ENCODE peak calls at places on chromosomes 6 and 20, in five cellular contexts. S is tibial nerve, A is endodermal cell, K is heart right ventricle, C is lower lobe of right lung. T is an unnamed sample.

GRCh38 chr6:90135672-90136071 is 161.0 kb downstream of the BACH2 start:
- DNase-seq in S (no peak), K (no peak), C (no peak), A (no peak), T (no peak)

GRCh38 chr20:51237790-51238189 is 214.9 kb upstream of the KCNG1 start:
- DNase-seq in K (peak; percentile 25), C (no peak), A (no peak), S (no peak), T (peak; percentile 47)

GRCh38 chr6:52577022-52577777 is at the start of gene TRAM2:
- DNase-seq in S (peak; percentile 73), A (peak; percentile 93), K (peak; percentile 91), C (peak; percentile 91), T (peak; percentile 91)

GRCh38 chr20:38623061-38623460 is 21.5 kb downstream of the ARHGAP40 start:
- DNase-seq in K (no peak), C (no peak), S (no peak), A (no peak), T (no peak)

GRCh38 chr6:135581211-135581610 is 83.7 kb upstream of the AHI1 start:
- DNase-seq in C (no peak), S (no peak), K (no peak), A (no peak), T (no peak)

GRCh38 chr20:19947611-19948264 is 69.4 kb upstream of the NAA20 start:
- DNase-seq in S (no peak), K (no peak), C (no peak), A (peak; percentile 85), T (no peak)

GRCh38 chr6:157034433-157035230 is 257.5 kb downstream of the ARID1B start:
- DNase-seq in A (no peak), S (no peak), K (no peak), C (no peak), T (no peak)

GRCh38 chr6:166076625-166077024 is 91.0 kb downstream of the TBXT start:
- DNase-seq in S (no peak), A (peak; percentile 87), K (no peak), C (no peak), T (no peak)

GRCh38 chr6:25311251-25311910 is 32.2 kb downstream of the CARMIL1 start:
- DNase-seq in K (no peak), S (no peak), C (no peak), A (peak; percentile 63), T (no peak)

GRCh38 chr6:105509506-105510331 is 106.8 kb upstream of the PREP start:
- DNase-seq in C (no peak), S (no peak), A (peak; percentile 71), K (peak; percentile 29), T (peak; percentile 25)

GRCh38 chr6:132749111-132749510 is 8.6 kb downstream of the VNN2 start:
- DNase-seq in K (no peak), A (no peak), S (no peak), C (no peak), T (no peak)

GRCh38 chr20:59778615-59779200 is 154.7 kb downstream of the SYCP2 start:
- DNase-seq in A (no peak), S (no peak), K (no peak), C (no peak), T (no peak)

GRCh38 chr20:2519115-2519815 is 10.6 kb upstream of the ZNF343 start:
- DNase-seq in C (no peak), A (no peak), K (no peak), S (no peak), T (no peak)

GRCh38 chr20:63177134-63177784 is 38.7 kb downstream of the YTHDF1 start:
- DNase-seq in K (no peak), A (peak; percentile 76), S (no peak), C (no peak), T (no peak)

GRCh38 chr20:58938541-58938940 is 42.5 kb upstream of the NELFCD start:
- DNase-seq in K (no peak), C (no peak), S (no peak), A (no peak), T (no peak)

GRCh38 chr6:26284537-26285142 is 80.4 kb upstream of the BTN3A2 start:
- DNase-seq in A (peak; percentile 80), S (no peak), C (peak; percentile 76), K (peak; percentile 49), T (peak; percentile 41)

GRCh38 chr20:21125072-21125848 is 622 bp upstream of the KIZ start:
- DNase-seq in A (no peak), S (no peak), K (peak; percentile 38), C (peak; percentile 57), T (no peak)

GRCh38 chr6:11701568-11701967 is 77.0 kb downstream of the ADTRP start:
- DNase-seq in S (no peak), K (no peak), A (no peak), C (no peak), T (no peak)

GRCh38 chr6:136527831-136528230 is 22.4 kb downstream of the MAP7 start:
- DNase-seq in C (no peak), S (no peak), K (no peak), A (no peak), T (no peak)

GRCh38 chr6:83853178-83853967 is at the start of gene RIPPLY2:
- DNase-seq in C (peak; percentile 39), A (peak; percentile 82), K (peak; percentile 18), S (no peak), T (peak; percentile 15)

GRCh38 chr6:99334526-99335127 is 14.8 kb downstream of the FAXC start:
- DNase-seq in A (peak; percentile 72), K (no peak), S (no peak), C (no peak), T (no peak)

GRCh38 chr6:42509765-42510164 is 54.1 kb upstream of the UBR2 start:
- DNase-seq in C (no peak), S (no peak), A (no peak), K (no peak), T (no peak)

GRCh38 chr20:16391003-16391402 is 182.2 kb downstream of the KIF16B start:
- DNase-seq in S (no peak), K (no peak), C (no peak), A (no peak), T (no peak)

GRCh38 chr6:147534116-147534865 is 25.8 kb downstream of the SAMD5 start:
- DNase-seq in C (no peak), A (no peak), S (no peak), K (no peak), T (no peak)

GRCh38 chr6:43842964-43843645 is 73.1 kb downstream of the VEGFA start:
- DNase-seq in S (no peak), C (no peak), K (no peak), A (no peak), T (no peak)

GRCh38 chr20:52031206-52031573 is 160.4 kb downstream of the ZFP64 start:
- DNase-seq in A (no peak), C (no peak), S (no peak), K (no peak), T (no peak)

GRCh38 chr6:152598858-152599537 is 38.2 kb downstream of the SYNE1 start:
- DNase-seq in K (no peak), C (no peak), A (no peak), S (no peak), T (no peak)

GRCh38 chr20:47753571-47754120 is 31.6 kb downstream of the SULF2 start:
- DNase-seq in A (no peak), K (no peak), S (no peak), C (no peak), T (no peak)

GRCh38 chr6:2790588-2790987 is 25.4 kb downstream of the WRNIP1 start:
- DNase-seq in S (no peak), K (no peak), C (no peak), A (peak; percentile 88), T (no peak)
- TF ChIP-seq CTCF in S (no peak), K (no peak), C (no peak), A (no peak), T (no peak)

DNA sequence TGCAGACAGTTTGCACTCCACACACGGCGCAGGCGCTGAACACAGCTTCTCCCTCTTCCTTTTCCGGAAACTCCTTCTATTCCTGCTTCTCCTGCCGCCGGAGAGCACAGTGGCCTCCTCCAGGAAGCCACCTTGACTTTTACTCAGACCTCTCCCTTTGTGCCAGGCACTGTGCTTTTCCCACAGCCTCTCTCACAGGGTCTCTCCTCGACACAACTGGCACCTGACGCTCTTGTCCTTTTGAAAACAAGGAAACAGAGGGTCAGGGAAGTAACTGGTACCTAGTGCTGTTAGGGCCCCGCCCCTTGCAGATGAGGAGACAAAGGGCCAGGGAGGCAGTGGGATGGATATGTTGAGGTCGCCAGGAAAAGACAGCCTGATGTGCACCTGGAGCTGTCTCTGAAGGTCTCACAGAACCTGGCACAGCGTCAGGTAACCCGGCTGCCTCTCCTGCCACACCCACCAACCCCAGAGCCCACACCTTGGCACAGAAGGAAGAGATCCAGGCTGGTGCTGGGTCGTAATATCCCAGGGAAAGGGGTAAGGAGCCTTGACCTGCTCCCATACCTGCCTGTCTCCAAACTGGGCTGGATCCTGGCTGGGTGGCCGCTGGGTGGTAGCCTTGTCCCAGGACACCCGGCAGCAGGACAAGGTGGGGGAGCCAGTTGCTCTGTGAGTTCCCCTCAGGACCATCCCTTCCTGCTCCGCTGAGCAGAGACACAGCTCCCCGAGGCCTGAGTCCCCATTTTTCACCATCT is 59.0 kb downstream of the UBE2V1 start:
- DNase-seq in K (no peak), S (no peak), C (no peak), A (peak; percentile 73), T (no peak)
- H3K27ac ChIP-seq in K (no peak overlapping the region), S (peak overlapping the region; percentile 66), C (no peak overlapping the region), A (no peak overlapping the region), T (no peak overlapping the region)

GRCh38 chr6:108118791-108119211 is 44.3 kb upstream of the OSTM1 start:
- DNase-seq in K (no peak), A (peak; percentile 69), S (no peak), C (no peak), T (no peak)
- H3K4me3 ChIP-seq in K (peak overlapping the region; percentile 71), A (peak overlapping the region; percentile 62), S (no peak overlapping the region), C (peak overlapping the region; percentile 82), T (peak overlapping the region; percentile 76)

GRCh38 chr6:28136585-28137457 is 4.9 kb upstream of the ZKSCAN8 start:
- DNase-seq in A (peak; percentile 94), K (peak; percentile 88), S (peak; percentile 78), C (peak; percentile 91), T (peak; percentile 90)
- TF ChIP-seq CTCF in A (no peak), K (no peak), S (no peak), C (no peak), T (no peak)

DNA sequence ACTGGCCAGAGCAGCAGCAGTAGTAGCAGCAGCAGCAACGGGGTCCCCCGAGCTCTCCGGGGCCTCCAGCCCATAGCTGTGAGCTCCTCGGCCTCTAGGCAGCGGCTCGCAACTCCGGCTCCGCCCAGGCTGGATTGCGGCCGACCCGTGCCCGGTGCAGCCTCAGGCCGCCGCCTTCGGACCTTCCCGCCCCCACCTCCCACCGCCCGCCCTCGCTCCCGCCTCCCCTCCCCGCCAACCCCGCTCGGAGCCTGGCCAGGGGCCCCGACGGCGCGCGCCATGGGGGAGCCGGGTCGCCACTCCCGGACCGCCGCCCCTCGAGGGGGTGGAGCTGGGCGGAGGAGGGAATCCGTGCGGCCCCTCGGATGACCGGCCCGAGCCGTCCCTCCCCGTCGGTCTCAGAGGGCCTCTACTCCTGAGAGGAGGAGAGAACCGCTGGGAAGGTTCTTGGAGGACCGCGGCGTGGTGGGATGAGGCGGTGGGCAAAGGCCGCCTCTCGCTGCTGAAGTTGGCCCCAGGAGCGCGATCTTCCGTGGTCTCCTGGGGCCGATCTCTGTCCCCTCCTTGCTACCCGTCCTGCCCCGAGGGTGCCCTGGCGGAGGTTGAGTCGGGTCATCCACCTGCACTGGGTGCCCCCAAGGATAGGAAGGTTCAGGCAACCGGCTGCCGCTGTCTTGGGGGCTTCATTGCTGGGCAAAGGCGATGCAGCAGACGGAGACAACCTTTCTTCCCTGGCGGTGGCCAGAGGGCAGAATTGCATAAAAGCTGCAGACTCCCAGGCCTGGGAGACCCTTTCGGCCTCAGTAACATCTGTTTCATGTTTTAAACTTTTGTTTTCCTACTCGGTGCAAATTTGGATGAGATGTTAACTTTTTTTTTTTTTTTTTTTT is at the start of gene ADAM33:
- DNase-seq in A (peak; percentile 83), K (peak; percentile 74), S (peak; percentile 44), C (no peak), T (peak; percentile 64)
- H3K27ac ChIP-seq in A (no peak within 1 kb of the TSS), K (peak within 1 kb of the TSS; percentile 67), S (peak within 1 kb of the TSS; percentile 84), C (peak within 1 kb of the TSS; percentile 36), T (peak within 1 kb of the TSS; percentile 83)

GRCh38 chr6:71290611-71291010 is 2.0 kb downstream of the OGFRL1 start:
- DNase-seq in C (no peak), K (no peak), S (no peak), A (no peak), T (no peak)
- H3K4me3 ChIP-seq in C (peak overlapping the region; percentile 71), K (no peak overlapping the region), S (peak overlapping the region; percentile 75), A (no peak overlapping the region), T (peak overlapping the region; percentile 83)

T was measured in left ventricle myocardium inferior.